ENCODE peak calls at places on chromosome 2, in five cellular contexts. R, B, A, X and M are unnamed samples.

GRCh38 chr2:240876035-240876474 is 7.4 kb downstream of the AGXT start:
- DNase-seq in B (no peak), R (no peak), A (no peak), X (no peak), M (no peak)

GRCh38 chr2:121072784-121073183 is 212.2 kb downstream of the TFCP2L1 start:
- DNase-seq in X (no peak), R (no peak), A (no peak), B (no peak), M (no peak)

GRCh38 chr2:239677455-239678185 is 276.8 kb upstream of the HDAC4 start:
- DNase-seq in R (no peak), X (no peak), B (no peak), A (no peak), M (no peak)

GRCh38 chr2:102051659-102052366 is 60.1 kb downstream of the IL1R2 start:
- DNase-seq in X (peak), B (peak), R (no peak), A (no peak), M (peak)

GRCh38 chr2:121038431-121038830 is 246.6 kb downstream of the TFCP2L1 start:
- DNase-seq in X (no peak), R (no peak), B (no peak), A (no peak), M (no peak)

GRCh38 chr2:170288859-170289258 is 110.9 kb downstream of the MYO3B start:
- DNase-seq in B (no peak), X (no peak), A (no peak), R (no peak), M (no peak)

GRCh38 chr2:30705056-30705455 is 102.2 kb downstream of the CAPN13 start:
- DNase-seq in R (no peak), B (no peak), X (no peak), A (no peak), M (no peak)

GRCh38 chr2:133768261-133769021 is 200.2 kb upstream of the NCKAP5 start:
- DNase-seq in B (no peak), A (no peak), X (peak), R (peak), M (no peak)

GRCh38 chr2:227990937-227991336 is 119.5 kb downstream of the DAW1 start:
- DNase-seq in B (no peak), R (no peak), X (no peak), A (no peak), M (no peak)

GRCh38 chr2:78532762-78533399 is 492.6 kb upstream of the REG3G start:
- DNase-seq in R (no peak), X (no peak), A (no peak), B (no peak), M (no peak)

GRCh38 chr2:100780203-100781008 is 39.5 kb upstream of the NPAS2 start:
- DNase-seq in X (peak), A (peak), B (peak), R (peak), M (peak)

GRCh38 chr2:240569998-240570530 is 1.8 kb downstream of the RNPEPL1 start:
- DNase-seq in B (no peak), A (no peak), R (no peak), X (no peak), M (no peak)

DNA sequence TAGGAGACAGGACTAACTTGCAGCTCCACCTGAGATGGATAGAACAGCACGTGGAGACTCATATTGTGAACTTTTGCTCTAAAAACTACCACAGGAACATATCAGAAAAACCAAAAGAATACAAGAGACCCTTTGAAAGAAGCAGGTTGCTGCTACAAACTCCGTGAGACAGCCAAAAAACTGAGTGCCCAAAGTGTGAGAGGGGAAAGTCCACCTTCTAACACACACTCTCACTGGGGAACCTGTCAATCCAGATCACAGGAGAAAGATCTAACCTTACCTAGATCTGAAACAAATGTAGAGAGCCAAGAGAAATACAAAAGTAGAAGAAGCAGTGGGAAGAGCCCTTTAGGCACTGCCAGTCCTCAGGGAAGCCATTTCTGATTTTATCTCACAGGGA is 46.3 kb upstream of the SPOPL start:
- DNase-seq in X (no peak), A (no peak), B (no peak), R (no peak), M (no peak)
- H3K9ac ChIP-seq in X (no peak), A (no peak), B (no peak), R (no peak), M (no peak)

GRCh38 chr2:16154501-16155280 is 214.3 kb downstream of the MYCN start:
- DNase-seq in A (no peak), R (no peak), X (no peak), B (no peak), M (no peak)

GRCh38 chr2:16153754-16154035 is 213.3 kb downstream of the MYCN start:
- DNase-seq in A (no peak), X (no peak), R (no peak), B (no peak), M (no peak)

GRCh38 chr2:16155351-16156145 is 215.2 kb downstream of the MYCN start:
- DNase-seq in X (no peak), R (no peak), A (no peak), B (no peak), M (no peak)

GRCh38 chr2:16154061-16154460 is 213.7 kb downstream of the MYCN start:
- DNase-seq in A (no peak), B (no peak), X (no peak), R (no peak), M (no peak)

GRCh38 chr2:16156411-16156810 is 216.1 kb downstream of the MYCN start:
- DNase-seq in B (no peak), X (no peak), A (no peak), R (no peak), M (no peak)
- H3K9ac ChIP-seq in B (no peak), X (no peak), A (no peak), R (no peak), M (no peak)

DNA sequence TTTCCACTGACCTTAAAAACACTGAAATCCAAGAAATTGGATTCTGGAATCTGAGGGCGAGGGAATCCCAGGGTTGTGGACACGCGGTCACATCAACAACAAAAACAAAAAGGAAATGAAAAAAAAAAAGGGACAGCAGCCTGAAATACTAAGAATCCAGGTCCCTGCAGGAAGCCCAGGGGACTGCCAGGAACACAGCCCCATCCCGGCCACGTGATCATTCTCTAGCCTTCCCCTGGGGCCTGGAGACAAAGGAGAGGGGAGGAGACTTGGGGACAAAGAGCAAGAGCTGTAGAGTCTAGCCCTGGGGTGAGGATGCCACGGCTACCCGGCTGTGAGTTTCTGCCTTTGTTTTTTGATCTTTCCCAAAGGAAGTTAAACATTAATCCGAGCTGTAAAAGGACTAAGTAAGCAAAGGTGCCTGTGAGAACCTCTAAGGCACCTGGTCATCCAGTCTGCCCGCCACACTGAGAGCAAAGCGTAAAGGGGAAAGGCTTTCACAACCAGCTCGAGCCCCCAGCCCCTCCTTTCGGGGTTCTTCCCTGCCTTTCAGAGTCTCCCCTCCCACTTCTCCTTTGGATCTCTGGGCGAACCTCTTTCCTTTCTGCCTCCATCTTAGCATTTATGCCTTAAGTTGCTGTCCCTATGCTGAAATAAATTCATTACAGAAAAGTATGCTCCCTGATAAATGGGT is 57.9 kb upstream of the MSH2 start:
- DNase-seq in A (peak), R (peak), B (peak), X (peak), M (peak)
- H3K9ac ChIP-seq in A (peak), R (peak), B (peak), X (no peak), M (peak)

GRCh38 chr2:42367835-42368234 is 6.8 kb upstream of the COX7A2L start:
- DNase-seq in R (no peak), A (no peak), B (peak), X (peak), M (peak)
- H3K9ac ChIP-seq in R (no peak), A (no peak), B (no peak), X (no peak), M (no peak)

GRCh38 chr2:85886141-85886540 is 2.6 kb downstream of the ST3GAL5 start:
- DNase-seq in B (no peak), X (no peak), A (no peak), R (no peak), M (no peak)

GRCh38 chr2:85886585-85886984 is 2.2 kb downstream of the ST3GAL5 start:
- DNase-seq in A (peak), B (peak), R (peak), X (peak), M (peak)

GRCh38 chr2:85888020-85888744 is 608 bp downstream of the ST3GAL5 start:
- DNase-seq in B (no peak), X (no peak), A (peak), R (no peak), M (peak)

GRCh38 chr2:85888745-85889647 is at the start of gene ST3GAL5:
- DNase-seq in A (peak), X (peak), R (peak), B (peak), M (peak)

DNA sequence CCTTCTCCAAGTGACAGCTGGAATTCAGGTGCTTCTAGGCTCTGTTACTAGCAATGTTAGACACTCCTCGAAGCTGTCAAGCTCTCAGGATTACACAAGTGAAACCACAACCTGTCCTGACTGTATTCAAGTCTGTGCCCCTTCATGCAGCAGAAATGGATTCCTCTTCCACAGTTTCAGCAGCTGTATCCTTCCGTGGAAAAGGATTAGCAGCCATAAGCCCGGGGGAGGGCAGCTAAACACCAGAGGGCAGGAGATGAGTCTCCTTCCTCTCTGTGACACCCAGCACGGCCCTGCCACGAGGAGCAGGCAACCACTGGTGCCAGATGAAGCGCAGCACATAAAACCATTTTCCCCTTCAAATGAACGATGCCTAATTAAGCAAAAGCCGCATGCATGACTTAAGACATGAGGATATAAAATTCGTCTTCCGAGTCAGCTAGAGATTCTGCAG is 1.2 kb downstream of the ST3GAL5 start:
- DNase-seq in B (peak), A (peak), X (peak), R (peak), M (peak)
- H3K9ac ChIP-seq in B (peak), A (peak), X (no peak), R (no peak), M (peak)

GRCh38 chr2:197256021-197256420 is 54.6 kb downstream of the ANKRD44 start:
- DNase-seq in X (no peak), A (no peak), B (no peak), R (no peak), M (no peak)
- H3K9ac ChIP-seq in X (no peak), A (no peak), B (peak), R (no peak), M (peak)